ENCODE peak calls at places on chromosomes 2 and 18, in seven cellular contexts. P is psoas muscle; L is ovary; I is RWPE1; W is DND-41; J is gastrocnemius medialis; B is CD8-positive, alpha-beta T cell. Q is an unnamed sample.

GRCh38 chr18:33183136-33183535 is 257.4 kb downstream of the CCDC178 start:
- DNase-seq in P (no peak), L (no peak), I (no peak), W (no peak), J (no peak), B (no peak), Q (no peak)

GRCh38 chr2:23767871-23768611 is 158.9 kb downstream of the ATAD2B start:
- DNase-seq in P (no peak), L (no peak), I (no peak), W (no peak), J (no peak), B (no peak), Q (no peak)

GRCh38 chr2:232951181-232951580 is 61.9 kb downstream of the NGEF start:
- DNase-seq in P (no peak), L (no peak), I (no peak), W (no peak), J (no peak), B (no peak), Q (no peak)

GRCh38 chr2:59196511-59196910 is 955.4 kb upstream of the FANCL start:
- DNase-seq in P (no peak), L (no peak), I (no peak), W (no peak), J (no peak), B (no peak), Q (no peak)

GRCh38 chr2:207813221-207813916 is 43.7 kb upstream of the FZD5 start:
- DNase-seq in P (no peak), L (no peak), I (no peak), W (no peak), J (no peak), B (no peak), Q (no peak)

GRCh38 chr2:128797937-128798336 is 479.3 kb upstream of the HS6ST1 start:
- DNase-seq in P (no peak), L (no peak), I (no peak), W (no peak), J (peak), B (no peak), Q (no peak)

GRCh38 chr2:195850764-195851163 is 193.7 kb downstream of the SLC39A10 start:
- DNase-seq in P (no peak), L (no peak), I (no peak), W (no peak), J (no peak), B (no peak), Q (no peak)

GRCh38 chr18:48020337-48021250 is 90.1 kb upstream of the SMAD2 start:
- DNase-seq in P (no peak), L (peak), I (no peak), W (no peak), J (no peak), B (no peak), Q (no peak)

GRCh38 chr2:171629113-171629512 is 58.2 kb upstream of the DYNC1I2 start:
- DNase-seq in P (no peak), L (no peak), I (no peak), W (no peak), J (no peak), B (no peak), Q (no peak)

GRCh38 chr2:181743723-181744031 is 63.4 kb upstream of the NEUROD1 start:
- DNase-seq in P (no peak), L (no peak), I (no peak), W (no peak), J (no peak), B (no peak), Q (no peak)

GRCh38 chr18:48540329-48541025 is 1.6 kb downstream of the CTIF start:
- DNase-seq in P (peak), L (peak), I (peak), W (no peak), J (peak), B (peak), Q (no peak)

GRCh38 chr2:72974436-72974754 is 57.1 kb downstream of the EMX1 start:
- DNase-seq in P (no peak), L (no peak), I (no peak), W (no peak), J (no peak), B (no peak), Q (no peak)

GRCh38 chr2:82652117-82652516 is 1807.0 kb downstream of the SUCLG1 start:
- DNase-seq in P (no peak), L (no peak), I (no peak), W (no peak), J (no peak), B (no peak), Q (no peak)

GRCh38 chr18:46475367-46475752 is 181.7 kb downstream of the LOXHD1 start:
- DNase-seq in P (no peak), L (no peak), I (no peak), W (no peak), J (no peak), B (no peak), Q (no peak)

GRCh38 chr18:987325-988186 is 82.9 kb downstream of the ADCYAP1 start:
- DNase-seq in P (no peak), L (no peak), I (peak), W (no peak), J (no peak), B (no peak), Q (no peak)

GRCh38 chr18:68666316-68666715 is 48.6 kb downstream of the TMX3 start:
- DNase-seq in P (no peak), L (no peak), I (no peak), W (no peak), J (no peak), B (no peak), Q (no peak)

GRCh38 chr2:136764397-136765255 is 719 bp upstream of the THSD7B start:
- DNase-seq in P (no peak), L (no peak), I (peak), W (no peak), J (no peak), B (no peak), Q (peak)

GRCh38 chr18:35732652-35733051 is 151.1 kb downstream of the GALNT1 start:
- DNase-seq in P (no peak), L (no peak), I (no peak), W (no peak), J (no peak), B (no peak), Q (no peak)

GRCh38 chr2:183532514-183532913 is 408.3 kb downstream of the NUP35 start:
- DNase-seq in P (no peak), L (no peak), I (peak), W (no peak), J (no peak), B (no peak), Q (peak)

GRCh38 chr2:65576861-65577601 is 144.6 kb upstream of the SPRED2 start:
- DNase-seq in P (no peak), L (no peak), I (peak), W (no peak), J (no peak), B (no peak), Q (peak)

GRCh38 chr2:130169896-130170295 is 11.5 kb downstream of the SMPD4 start:
- DNase-seq in P (no peak), L (no peak), I (no peak), W (no peak), J (no peak), B (no peak), Q (no peak)

GRCh38 chr2:40433739-40434138 is 18.2 kb downstream of the SLC8A1 start:
- DNase-seq in P (no peak), L (no peak), I (no peak), W (no peak), J (no peak), B (no peak), Q (no peak)

GRCh38 chr2:96506016-96506906 is 1.1 kb upstream of the NEURL3 start:
- DNase-seq in P (no peak), L (no peak), I (no peak), W (no peak), J (no peak), B (peak), Q (no peak)

GRCh38 chr2:222799262-222799918 is 61.4 kb upstream of the ACSL3 start:
- DNase-seq in P (no peak), L (no peak), I (no peak), W (no peak), J (no peak), B (no peak), Q (no peak)

GRCh38 chr2:6224267-6224666 is 532.1 kb downstream of the SOX11 start:
- DNase-seq in P (no peak), L (no peak), I (no peak), W (no peak), J (no peak), B (no peak), Q (no peak)

GRCh38 chr2:12321017-12321641 is 395.6 kb upstream of the TRIB2 start:
- DNase-seq in P (peak), L (peak), I (peak), W (no peak), J (peak), B (no peak), Q (no peak)

GRCh38 chr18:59041296-59041695 is 98.4 kb upstream of the SEC11C start:
- DNase-seq in P (no peak), L (no peak), I (no peak), W (no peak), J (no peak), B (no peak), Q (no peak)

GRCh38 chr2:144570566-144570965 is 50.6 kb upstream of the ZEB2 start:
- DNase-seq in P (no peak), L (no peak), I (no peak), W (no peak), J (no peak), B (no peak), Q (no peak)

GRCh38 chr2:144572977-144573376 is 53.1 kb upstream of the ZEB2 start:
- DNase-seq in P (no peak), L (no peak), I (no peak), W (no peak), J (no peak), B (no peak), Q (no peak)

GRCh38 chr2:144571770-144572169 is 51.9 kb upstream of the ZEB2 start:
- DNase-seq in P (no peak), L (no peak), I (no peak), W (no peak), J (no peak), B (no peak), Q (no peak)

DNA sequence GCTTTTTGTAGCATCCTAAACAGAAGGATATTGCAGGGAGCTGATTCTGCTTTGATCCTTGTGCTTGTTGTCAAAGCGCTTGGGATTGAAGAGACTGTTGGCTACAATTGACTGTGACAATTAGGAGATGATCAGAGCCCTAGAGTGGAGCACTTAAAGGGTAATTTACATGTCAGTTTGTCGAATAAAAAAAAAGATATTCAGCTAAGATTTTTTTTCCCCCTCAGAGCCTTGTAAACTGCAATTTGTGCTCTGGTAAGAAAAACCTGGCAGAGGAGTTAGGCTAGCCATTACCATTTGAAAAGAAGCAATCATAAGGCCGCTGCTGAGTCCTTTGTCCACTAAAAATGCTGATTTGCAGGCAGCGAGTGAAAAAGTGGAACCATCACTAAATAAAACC is 47.8 kb upstream of the ZEB2 start:
- DNase-seq in P (no peak), L (no peak), I (no peak), W (no peak), J (no peak), B (no peak), Q (no peak)
- H3K27ac ChIP-seq in P (no peak), L (no peak), I (no peak), W (no peak), J (no peak), B (no peak), Q (no peak)

GRCh38 chr2:1516798-1517060 is 103.5 kb downstream of the TPO start:
- DNase-seq in P (no peak), L (no peak), I (no peak), W (no peak), J (no peak), B (no peak), Q (no peak)
- H3K27ac ChIP-seq in P (no peak), L (no peak), I (no peak), W (peak), J (no peak), B (no peak), Q (no peak)

DNA sequence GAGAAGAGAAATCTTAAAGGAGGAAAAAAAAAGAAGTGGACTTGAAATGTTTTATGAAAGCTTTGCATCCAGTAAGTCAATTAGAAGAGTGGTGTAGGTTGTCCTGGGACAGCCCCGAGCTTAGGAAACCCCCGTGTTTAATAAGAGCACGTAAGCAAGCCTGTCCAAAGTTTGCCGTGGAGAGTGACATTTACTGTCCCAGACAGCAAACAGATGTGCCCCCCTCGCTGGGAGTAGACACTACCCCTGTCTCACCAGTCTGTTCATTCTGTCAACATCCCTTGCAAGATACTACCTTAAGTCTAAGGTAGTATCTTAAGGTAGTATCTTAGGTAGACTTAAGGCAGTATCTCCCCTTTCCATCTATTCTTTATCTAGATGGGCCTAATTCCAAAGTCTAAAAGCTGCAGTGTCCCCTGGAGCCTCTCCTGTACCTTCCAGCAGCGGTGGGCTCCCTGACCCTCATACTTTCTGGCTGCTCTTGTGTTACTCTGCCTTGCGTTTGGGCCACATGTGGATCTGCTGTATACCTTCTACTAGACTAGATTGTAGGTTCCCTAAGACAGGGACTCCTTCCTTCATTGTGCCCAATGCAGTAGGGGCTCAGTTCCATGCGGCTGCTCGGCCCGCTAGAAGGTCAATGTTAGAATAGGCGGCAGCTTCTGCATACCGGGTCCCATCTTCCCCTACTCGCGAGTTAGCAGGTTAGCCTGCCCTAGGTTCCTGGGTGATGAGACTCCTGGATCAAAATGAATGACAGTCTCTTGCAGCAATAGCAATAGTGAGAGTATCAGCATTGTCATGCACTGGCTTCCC is 244.1 kb downstream of the GBX2 start:
- DNase-seq in P (no peak), L (no peak), I (no peak), W (no peak), J (no peak), B (no peak), Q (no peak)
- H3K27ac ChIP-seq in P (no peak), L (no peak), I (no peak), W (no peak), J (no peak), B (no peak), Q (no peak)

GRCh38 chr18:57953883-57954282 is 90.1 kb upstream of the NEDD4L start:
- DNase-seq in P (no peak), L (no peak), I (no peak), W (no peak), J (no peak), B (no peak), Q (no peak)

GRCh38 chr18:57959278-57959677 is 84.7 kb upstream of the NEDD4L start:
- DNase-seq in P (no peak), L (no peak), I (peak), W (no peak), J (no peak), B (no peak), Q (peak)

GRCh38 chr18:57954928-57955327 is 89.1 kb upstream of the NEDD4L start:
- DNase-seq in P (no peak), L (no peak), I (no peak), W (no peak), J (no peak), B (no peak), Q (no peak)

GRCh38 chr18:57956495-57956894 is 87.5 kb upstream of the NEDD4L start:
- DNase-seq in P (no peak), L (no peak), I (no peak), W (no peak), J (no peak), B (no peak), Q (no peak)

GRCh38 chr18:57957210-57957609 is 86.8 kb upstream of the NEDD4L start:
- DNase-seq in P (no peak), L (no peak), I (no peak), W (no peak), J (no peak), B (no peak), Q (no peak)
- H3K27ac ChIP-seq in P (no peak), L (no peak), I (no peak), W (no peak), J (no peak), B (no peak), Q (no peak)

GRCh38 chr2:63875143-63875542 is 33.4 kb downstream of the UGP2 start:
- DNase-seq in P (no peak), L (no peak), I (peak), W (no peak), J (no peak), B (no peak), Q (no peak)

GRCh38 chr2:63875758-63876710 is 34.3 kb downstream of the UGP2 start:
- DNase-seq in P (no peak), L (no peak), I (no peak), W (no peak), J (no peak), B (no peak), Q (no peak)

GRCh38 chr2:63871864-63872263 is 30.2 kb downstream of the UGP2 start:
- DNase-seq in P (no peak), L (no peak), I (no peak), W (no peak), J (no peak), B (no peak), Q (no peak)

GRCh38 chr2:63872571-63873328 is 31.1 kb downstream of the UGP2 start:
- DNase-seq in P (no peak), L (no peak), I (no peak), W (no peak), J (no peak), B (no peak), Q (no peak)

DNA sequence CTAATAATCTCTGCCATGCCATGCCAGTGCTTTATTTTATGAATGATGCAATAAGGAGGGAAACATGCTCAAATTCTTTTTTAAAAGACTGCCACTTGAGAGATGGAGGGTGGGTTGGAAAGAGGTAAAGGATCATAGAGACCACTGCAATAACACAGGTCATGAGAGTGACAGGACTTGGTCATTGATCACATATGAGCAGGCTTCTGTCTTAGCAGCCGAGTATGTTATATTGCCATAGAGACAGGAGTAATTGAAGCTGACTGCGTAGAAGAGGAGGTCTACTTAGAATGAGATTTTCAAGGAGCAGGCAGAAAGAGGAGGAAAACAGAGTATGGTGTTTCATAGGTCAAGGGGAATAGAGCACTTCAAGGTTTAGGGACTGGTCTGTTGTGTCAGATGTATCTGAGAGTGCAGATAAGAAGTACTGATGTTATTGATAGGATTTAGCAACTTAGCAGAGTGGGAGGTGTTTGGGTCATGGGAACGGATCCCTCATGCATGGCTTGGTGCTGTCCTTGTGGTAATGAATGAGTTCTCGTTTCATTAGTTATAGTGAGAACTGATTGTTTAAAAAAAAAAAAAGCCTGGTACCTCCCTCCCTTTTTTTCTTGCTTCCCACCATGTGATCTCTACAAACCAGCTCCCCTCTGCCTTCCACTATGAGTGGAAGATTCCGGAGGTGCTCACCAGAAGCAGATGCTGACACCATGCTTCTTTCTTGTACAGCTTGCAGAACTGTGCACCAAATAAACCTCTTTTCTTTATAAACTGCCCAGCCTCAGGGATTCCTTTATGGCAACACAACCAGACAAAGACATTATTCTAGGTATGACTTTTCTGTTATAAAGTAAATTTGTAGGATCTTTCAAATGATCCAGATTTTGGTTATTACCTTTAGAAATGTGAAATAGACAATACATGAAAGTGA is 32.8 kb downstream of the UGP2 start:
- DNase-seq in P (no peak), L (no peak), I (no peak), W (no peak), J (no peak), B (no peak), Q (no peak)
- H3K27ac ChIP-seq in P (no peak), L (no peak), I (no peak), W (no peak), J (peak), B (no peak), Q (peak)

DNA sequence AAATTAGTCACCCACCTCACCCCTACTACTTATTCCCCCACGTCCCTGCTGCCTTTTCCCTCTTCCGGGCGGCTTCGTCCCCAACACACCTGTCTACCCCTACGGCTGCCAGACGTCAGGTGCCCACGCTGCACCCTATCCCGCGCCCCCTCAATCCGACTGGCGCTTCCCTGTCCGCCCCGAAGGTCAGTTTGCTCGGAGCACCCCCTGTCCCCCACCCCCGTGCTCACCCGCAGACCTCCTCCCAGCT is 457 bp downstream of the ACVR1C start:
- DNase-seq in P (no peak), L (peak), I (peak), W (no peak), J (no peak), B (no peak), Q (peak)
- H3K27ac ChIP-seq in P (no peak), L (no peak), I (no peak), W (no peak), J (no peak), B (peak), Q (no peak)